ENCODE peak calls at places on chromosomes 7 and 10, in six cellular contexts. Z is uterus, W is mammary epithelial cell, I is neuronal stem cell, J is heart right ventricle, B is upper lobe of right lung. K is an unnamed sample. For H3K4me1, the result is how much of the 10 kb centered on the place peaks cover.

GRCh38 chr7:1062296-1063294 is 18.2 kb downstream of the GPR146 start:
- DNase-seq in Z (no peak), W (no peak), I (no peak), J (no peak), B (no peak), K (no peak)

GRCh38 chr10:113001599-113002448 is 51.8 kb downstream of the TCF7L2 start:
- DNase-seq in Z (no peak), W (no peak), I (no peak), J (no peak), B (no peak), K (no peak)

GRCh38 chr10:117784776-117785175 is 242.2 kb downstream of the EMX2 start:
- DNase-seq in Z (no peak), W (no peak), I (no peak), J (no peak), B (no peak), K (no peak)

GRCh38 chr10:86281396-86281795 is 85.2 kb downstream of the GRID1 start:
- DNase-seq in Z (no peak), W (no peak), I (no peak), J (no peak), B (no peak), K (no peak)

GRCh38 chr10:78770167-78771090 is 298.3 kb upstream of the ZMIZ1 start:
- DNase-seq in Z (peak), W (no peak), I (no peak), J (no peak), B (peak), K (no peak)

GRCh38 chr10:14129770-14130169 is 201.0 kb downstream of the FRMD4A start:
- DNase-seq in Z (no peak), W (no peak), I (no peak), J (no peak), B (no peak), K (no peak)

GRCh38 chr7:150379590-150380379 is 655 bp downstream of the ZNF775 start:
- DNase-seq in Z (no peak), W (peak), I (no peak), J (no peak), B (no peak), K (no peak)

GRCh38 chr7:123148813-123149212 is 51.0 kb downstream of the SLC13A1 start:
- DNase-seq in Z (no peak), W (no peak), I (no peak), J (no peak), B (no peak), K (no peak)

GRCh38 chr7:47536705-47537611 is 45.0 kb downstream of the TNS3 start:
- DNase-seq in Z (peak), W (no peak), I (peak), J (peak), B (peak), K (no peak)

GRCh38 chr10:53102424-53102823 is 329.8 kb upstream of the MBL2 start:
- DNase-seq in Z (no peak), W (peak), I (no peak), J (no peak), B (no peak), K (no peak)

GRCh38 chr10:71085689-71086438 is 126.5 kb upstream of the UNC5B start:
- DNase-seq in Z (no peak), W (no peak), I (peak), J (peak), B (peak), K (no peak)

GRCh38 chr10:45558406-45558805 is 114.2 kb downstream of the ZFAND4 start:
- DNase-seq in Z (no peak), W (no peak), I (no peak), J (no peak), B (no peak), K (no peak)

GRCh38 chr10:26800468-26800867 is 60.3 kb downstream of the ABI1 start:
- DNase-seq in Z (no peak), W (no peak), I (no peak), J (no peak), B (no peak), K (no peak)
- H3K27ac ChIP-seq in Z (no peak), W (no peak), I (no peak), J (no peak), B (no peak), K (no peak)

GRCh38 chr10:653991-654646 is 35.3 kb downstream of the DIP2C start:
- DNase-seq in Z (no peak), W (no peak), I (no peak), J (no peak), B (no peak), K (no peak)
- H3K4me1 ChIP-seq in Z (under half), W (under half), I (under half), J (under half), B (under half), K (under half)

GRCh38 chr7:100516135-100516812 is 22.7 kb upstream of the AGFG2 start:
- DNase-seq in Z (peak), W (peak), I (no peak), J (peak), B (no peak), K (peak)
- H3K27ac ChIP-seq in Z (no peak), W (no peak), I (no peak), J (no peak), B (no peak), K (no peak)

DNA sequence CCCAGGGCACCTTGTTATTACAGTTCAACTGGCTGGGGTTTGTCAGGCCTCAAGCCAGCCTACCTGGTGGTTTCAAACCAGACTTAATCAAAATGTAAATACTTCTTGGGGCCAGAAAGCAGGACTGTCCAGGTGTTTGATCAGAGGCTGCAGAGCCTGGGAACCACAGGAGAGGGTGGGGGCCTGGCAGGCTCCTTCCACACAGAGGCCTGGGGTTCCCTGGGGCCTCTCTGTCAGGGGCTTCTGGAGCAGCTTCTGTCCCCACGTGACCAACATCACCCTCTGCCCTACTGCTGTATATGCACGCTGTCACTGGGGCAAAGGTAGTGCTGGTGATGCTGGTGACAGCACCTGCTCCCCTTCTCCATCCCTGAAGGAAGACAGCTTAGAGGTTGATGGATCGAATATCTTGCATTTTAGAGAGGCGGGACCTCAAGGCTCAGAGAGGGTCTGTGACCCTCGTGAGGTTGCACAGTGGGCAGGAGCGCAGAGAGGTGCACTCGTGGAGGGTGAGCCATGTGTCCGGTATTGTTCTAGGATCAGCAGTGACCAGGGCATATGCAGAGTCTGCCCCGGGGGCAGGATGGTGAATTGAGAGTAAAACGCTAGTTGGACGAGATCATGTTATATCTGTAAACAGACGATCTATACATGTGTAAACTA is 95.4 kb downstream of the GRK5 start:
- DNase-seq in Z (no peak), W (no peak), I (no peak), J (no peak), B (no peak), K (no peak)
- H3K4me1 ChIP-seq in Z (under half), W (under half), I (under half), J (half or more), B (under half), K (half or more)

DNA sequence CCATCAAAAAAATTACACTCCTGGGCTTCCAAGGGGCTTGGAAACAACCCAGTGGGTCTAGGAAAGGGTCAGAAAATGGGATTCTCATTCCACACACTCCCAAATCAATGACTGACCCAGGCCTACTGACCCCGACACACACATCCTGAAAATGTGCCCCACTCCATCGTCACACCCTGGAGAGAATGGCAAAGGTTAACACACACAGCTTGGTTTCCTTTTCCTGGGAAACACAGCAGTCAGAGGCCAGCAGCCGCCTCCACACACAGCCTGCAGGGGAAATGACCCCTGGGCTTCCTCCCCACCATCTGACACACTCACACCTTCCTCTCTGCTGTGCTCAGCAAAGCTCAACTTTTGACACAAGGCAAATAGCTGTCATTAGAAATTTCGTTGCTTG is 42.9 kb downstream of the SH3PXD2A start:
- DNase-seq in Z (no peak), W (no peak), I (no peak), J (peak), B (peak), K (no peak)
- H3K27ac ChIP-seq in Z (no peak), W (no peak), I (no peak), J (no peak), B (peak), K (no peak)

DNA sequence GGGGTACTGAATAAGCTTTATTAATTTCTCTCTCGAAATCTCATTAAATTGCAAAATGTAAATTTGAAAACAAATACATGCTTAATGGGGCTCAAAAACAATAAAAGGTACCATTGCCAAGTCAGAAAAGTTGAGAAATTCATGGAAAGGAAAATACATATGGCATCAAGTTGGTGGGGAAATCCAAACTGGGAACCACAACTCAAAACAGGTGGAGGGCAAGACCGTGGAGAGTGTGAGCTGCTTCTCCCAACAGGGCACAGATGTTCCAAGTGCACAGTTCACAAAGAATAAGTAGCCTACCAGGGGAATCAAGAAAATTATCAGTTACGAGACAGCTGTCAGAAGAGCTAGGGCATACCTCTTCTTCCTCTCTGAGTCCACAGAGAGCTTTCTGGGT is 26.6 kb downstream of the MKX start:
- DNase-seq in Z (no peak), W (no peak), I (no peak), J (no peak), B (no peak), K (no peak)
- H3K4me1 ChIP-seq in Z (under half), W (under half), I (under half), J (under half), B (under half), K (under half)

GRCh38 chr10:132408367-132408781 is 11.4 kb downstream of the PWWP2B start:
- DNase-seq in Z (no peak), W (peak), I (no peak), J (no peak), B (peak), K (no peak)
- H3K27ac ChIP-seq in Z (peak), W (no peak), I (no peak), J (peak), B (peak), K (no peak)

GRCh38 chr10:96906864-96907263 is 74.8 kb downstream of the LCOR start:
- DNase-seq in Z (no peak), W (no peak), I (no peak), J (no peak), B (no peak), K (no peak)
- H3K4me1 ChIP-seq in Z (under half), W (under half), I (under half), J (under half), B (under half), K (under half)

K was measured in CD8-positive, alpha-beta T cell.